ENCODE peak calls at places on chromosomes 3 and 15, in four cellular contexts. R is iris pigment epithelial cell; Z is CD8-positive, alpha-beta memory T cell; S is DMS153. V is an unnamed sample.

GRCh38 chr15:62902821-62903220 is 139.7 kb upstream of the TPM1 start:
- DNase-seq in R (no peak), Z (no peak), S (no peak), V (no peak)

GRCh38 chr15:98658831-98659699 is 10.7 kb downstream of the IGF1R start:
- DNase-seq in R (peak), Z (no peak), S (no peak), V (no peak)

GRCh38 chr3:140712301-140712700 is 34.4 kb downstream of the TRIM42 start:
- DNase-seq in R (no peak), Z (no peak), S (no peak), V (no peak)

GRCh38 chr3:13164893-13165492 is 91.8 kb upstream of the IQSEC1 start:
- DNase-seq in R (no peak), Z (no peak), S (no peak), V (no peak)

GRCh38 chr15:29405564-29405963 is 135.9 kb upstream of the NSMCE3 start:
- DNase-seq in R (no peak), Z (no peak), S (no peak), V (no peak)

GRCh38 chr3:12049675-12050074 is 45.5 kb downstream of the SYN2 start:
- DNase-seq in R (peak), Z (no peak), S (no peak), V (peak)

GRCh38 chr3:120173056-120173675 is 78.9 kb upstream of the GSK3B start:
- DNase-seq in R (no peak), Z (no peak), S (no peak), V (no peak)

GRCh38 chr15:27601239-27601942 is 497.7 kb downstream of the OCA2 start:
- DNase-seq in R (no peak), Z (no peak), S (peak), V (peak)

GRCh38 chr3:10428393-10429091 is 76.8 kb downstream of the ATP2B2 start:
- DNase-seq in R (no peak), Z (no peak), S (peak), V (no peak)

GRCh38 chr3:197352382-197352781 is 54.0 kb upstream of the DLG1 start:
- DNase-seq in R (peak), Z (no peak), S (no peak), V (no peak)

GRCh38 chr3:945738-946137 is 147.1 kb upstream of the CNTN6 start:
- DNase-seq in R (no peak), Z (no peak), S (no peak), V (no peak)